ENCODE peak calls at places on chromosomes 5 and 9, in eight cellular contexts. Z, C, E, G, B, N, P and D are unnamed samples.

GRCh38 chr5:72018158-72018803 is 89.0 kb upstream of the MAP1B start:
- DNase-seq in Z (peak), N (peak), B (peak), P (peak), E (peak), C (peak), G (peak), D (peak)

GRCh38 chr5:57824047-57824446 is 341.4 kb upstream of the ACTBL2 start:
- DNase-seq in E (no peak), Z (peak), N (peak), C (no peak), P (no peak), B (peak), G (no peak), D (peak)

GRCh38 chr5:55441954-55442353 is 92.8 kb downstream of the PLPP1 start:
- DNase-seq in E (no peak), B (no peak), P (no peak), N (no peak), C (no peak), G (no peak), Z (no peak), D (peak)

GRCh38 chr5:126542441-126542840 is 52.6 kb downstream of the ALDH7A1 start:
- DNase-seq in Z (no peak), P (no peak), B (no peak), G (no peak), E (peak), C (no peak), N (no peak), D (no peak)

GRCh38 chr5:133358271-133358670 is 254.1 kb downstream of the FSTL4 start:
- DNase-seq in E (no peak), Z (no peak), C (no peak), P (no peak), G (no peak), N (no peak), B (no peak), D (no peak)

GRCh38 chr9:20478780-20479179 is 143.5 kb downstream of the MLLT3 start:
- DNase-seq in B (no peak), Z (no peak), E (no peak), G (no peak), C (no peak), P (peak), N (no peak), D (peak)

GRCh38 chr9:100317706-100318105 is 35.0 kb downstream of the TEX10 start:
- DNase-seq in Z (peak), C (no peak), G (no peak), E (no peak), N (no peak), P (no peak), B (no peak), D (peak)

GRCh38 chr5:35230043-35230611 is at the start of gene PRLR:
- DNase-seq in B (no peak), C (peak), N (no peak), Z (peak), G (no peak), E (no peak), P (peak), D (peak)

GRCh38 chr5:136006767-136007251 is 22.0 kb upstream of the TGFBI start:
- DNase-seq in N (peak), C (no peak), Z (peak), E (no peak), P (no peak), G (no peak), B (peak), D (peak)

GRCh38 chr9:112751059-112751795 is 667 bp downstream of the SNX30 start:
- DNase-seq in B (no peak), G (peak), C (peak), Z (peak), N (peak), E (peak), P (peak), D (peak)

GRCh38 chr5:181222630-181223040 is 446 bp upstream of the TRIM41 start:
- DNase-seq in B (no peak), C (no peak), P (no peak), E (no peak), G (no peak), N (no peak), Z (no peak), D (no peak)

GRCh38 chr5:138354926-138355378 is 2.5 kb downstream of the KDM3B start:
- DNase-seq in G (peak), N (no peak), Z (peak), C (peak), B (no peak), E (peak), P (peak), D (peak)

GRCh38 chr5:72920690-72921089 is 35.2 kb upstream of the FCHO2 start:
- DNase-seq in P (peak), Z (peak), N (no peak), G (no peak), B (peak), E (peak), C (no peak), D (peak)

GRCh38 chr9:26974927-26975326 is 18.7 kb downstream of the IFT74 start:
- DNase-seq in E (no peak), C (no peak), Z (no peak), G (no peak), N (no peak), B (no peak), P (peak), D (no peak)

GRCh38 chr9:115198018-115198417 is 80.1 kb upstream of the TNC start:
- DNase-seq in G (no peak), B (no peak), C (no peak), N (no peak), P (peak), E (no peak), Z (peak), D (peak)

GRCh38 chr5:7078901-7079300 is 317.0 kb upstream of the ADCY2 start:
- DNase-seq in G (no peak), N (no peak), Z (peak), C (peak), B (no peak), P (peak), E (no peak), D (no peak)

GRCh38 chr5:33439905-33440481 is 772 bp upstream of the TARS1 start:
- DNase-seq in G (no peak), E (no peak), N (no peak), C (no peak), B (no peak), P (no peak), Z (peak), D (no peak)

GRCh38 chr9:3468407-3469205 is 57.2 kb downstream of the RFX3 start:
- DNase-seq in G (no peak), B (no peak), C (no peak), Z (no peak), E (no peak), P (no peak), N (no peak), D (no peak)

GRCh38 chr5:113195726-113196125 is 219.1 kb downstream of the DCP2 start:
- DNase-seq in B (no peak), Z (no peak), C (no peak), P (no peak), N (no peak), E (no peak), G (no peak), D (no peak)

GRCh38 chr5:53779541-53779981 is 219.1 kb downstream of the NDUFS4 start:
- DNase-seq in B (no peak), C (no peak), P (peak), Z (peak), N (no peak), E (no peak), G (peak), D (peak)

GRCh38 chr9:126504086-126504976 is 109.4 kb upstream of the LMX1B start:
- DNase-seq in P (no peak), G (no peak), C (no peak), N (no peak), E (no peak), Z (no peak), B (no peak), D (no peak)

GRCh38 chr9:28758346-28758745 is 1185.1 kb upstream of the C9orf72 start:
- DNase-seq in B (no peak), Z (no peak), P (no peak), E (no peak), N (no peak), G (no peak), C (no peak), D (peak)

GRCh38 chr5:159102294-159102934 is 2.7 kb upstream of the EBF1 start:
- DNase-seq in N (no peak), C (no peak), G (no peak), B (no peak), P (no peak), Z (no peak), E (no peak), D (no peak)

GRCh38 chr5:159100022-159100927 is 559 bp upstream of the EBF1 start:
- DNase-seq in N (no peak), B (peak), G (peak), E (peak), C (peak), Z (peak), P (peak), D (peak)

GRCh38 chr5:159100928-159101646 is 1.4 kb upstream of the EBF1 start:
- DNase-seq in P (no peak), G (no peak), N (no peak), C (no peak), Z (no peak), E (no peak), B (no peak), D (no peak)

GRCh38 chr5:159103086-159103485 is 3.4 kb upstream of the EBF1 start:
- DNase-seq in B (no peak), C (no peak), N (no peak), P (no peak), G (no peak), E (no peak), Z (no peak), D (no peak)

DNA sequence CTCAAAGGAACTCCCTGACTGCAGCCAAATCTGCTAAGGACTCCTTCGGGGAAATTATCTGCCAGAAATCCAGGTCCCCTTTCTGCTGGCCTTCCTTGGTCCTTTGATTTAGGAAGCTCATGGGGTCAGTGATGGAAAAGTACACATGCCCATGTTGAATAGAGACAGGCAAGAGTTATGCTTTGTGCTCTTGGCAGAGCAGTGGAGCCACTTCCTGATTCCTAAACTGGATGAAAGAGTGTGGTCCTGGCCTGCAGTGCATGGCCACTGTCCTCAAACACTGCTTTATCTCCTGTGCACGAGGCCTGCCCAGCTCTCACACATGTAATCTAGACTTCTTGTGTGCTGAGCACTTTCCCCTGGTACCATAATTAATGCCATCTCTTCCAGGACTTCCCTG is 2.0 kb upstream of the EBF1 start:
- DNase-seq in Z (no peak), E (no peak), C (no peak), B (no peak), N (no peak), G (no peak), P (no peak), D (no peak)
- H3K4me3 ChIP-seq in Z (no peak), E (no peak), C (peak), B (no peak), N (no peak), G (no peak), P (no peak), D (no peak)

DNA sequence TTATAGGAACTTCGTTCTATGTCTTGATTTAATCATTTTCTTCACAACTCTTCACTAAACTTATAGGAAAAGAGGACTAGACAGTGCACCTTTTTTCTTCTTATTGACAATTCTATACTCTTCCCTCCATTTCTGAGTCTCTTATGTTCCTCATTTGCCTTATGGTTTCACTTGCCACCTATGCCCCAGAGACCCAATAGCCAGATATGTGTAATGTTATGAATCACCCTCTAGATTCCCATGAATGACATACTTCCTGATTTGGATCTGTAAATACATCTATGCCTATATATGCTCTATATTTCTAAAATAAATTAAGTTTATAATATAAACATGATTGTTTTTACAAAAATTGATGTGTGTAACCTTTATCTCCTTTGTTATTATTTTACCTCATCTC is 514.1 kb upstream of the MEF2C start:
- DNase-seq in B (no peak), G (no peak), P (no peak), N (no peak), E (no peak), Z (peak), C (no peak), D (peak)
- H2AFZ ChIP-seq in B (no peak), G (no peak), P (no peak), N (peak), E (peak), Z (peak), C (no peak), D (no peak)

DNA sequence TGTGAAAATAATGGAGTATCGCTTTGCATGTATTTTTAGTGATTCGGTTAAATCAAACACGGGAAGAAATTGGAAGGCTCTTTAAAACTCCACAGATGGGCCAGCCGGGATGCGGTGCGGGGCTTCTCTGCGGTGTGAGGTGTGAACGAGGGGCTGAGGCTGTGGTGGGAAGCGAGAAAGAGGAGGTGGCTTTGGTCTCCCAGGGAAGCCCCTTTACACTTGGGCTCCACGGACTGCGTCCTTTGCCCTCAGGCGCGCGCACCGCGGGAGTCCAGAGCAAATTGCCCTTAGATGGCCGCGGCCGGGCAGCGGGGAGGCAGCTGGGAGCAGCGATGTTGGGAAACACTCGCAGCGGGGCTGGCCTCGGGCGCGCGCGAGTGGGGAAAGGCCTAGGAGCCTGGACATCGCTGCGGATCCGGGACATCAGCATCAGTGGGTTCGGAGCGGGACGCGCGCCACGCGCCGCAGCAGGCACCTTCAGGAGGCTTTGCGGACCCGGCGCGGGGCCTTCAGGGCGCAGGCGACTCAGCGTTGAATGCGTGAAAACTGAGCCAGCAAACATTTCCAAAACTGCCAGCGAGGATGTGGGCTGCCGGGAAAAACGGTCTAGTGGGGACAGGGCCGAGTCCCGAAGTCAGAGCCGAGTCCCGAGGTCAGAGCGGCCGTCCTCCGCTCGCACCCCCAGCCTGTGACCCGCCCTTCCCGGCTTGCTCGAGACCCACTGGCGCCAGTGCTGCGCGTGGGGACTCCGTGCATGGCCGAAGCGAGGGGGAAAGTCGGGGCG is 6.5 kb downstream of the IRX1 start:
- DNase-seq in G (no peak), B (no peak), Z (no peak), P (peak), N (no peak), E (no peak), C (no peak), D (peak)
- TF ChIP-seq EZH2 in G (no peak), B (no peak), Z (no peak), P (peak), N (no peak), E (no peak), C (peak), D (no peak)

DNA sequence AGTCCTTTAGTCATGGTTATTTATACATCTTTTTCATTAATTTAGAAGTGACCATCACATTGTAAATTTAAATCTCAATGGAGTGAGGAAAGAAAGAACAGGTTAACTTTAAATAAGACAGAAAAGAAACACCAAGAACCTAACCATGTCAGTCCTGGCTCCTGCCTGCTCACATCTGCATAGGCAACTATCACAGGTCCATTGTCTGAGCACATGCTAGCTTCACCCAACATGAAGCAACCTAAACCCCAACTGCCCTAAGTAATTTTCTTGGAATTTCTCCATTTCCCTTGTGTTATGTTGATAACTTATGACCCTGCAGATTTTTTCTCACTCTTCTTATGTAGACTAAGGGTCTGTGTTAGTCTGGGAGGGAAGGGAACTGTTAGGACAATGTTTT is 2205.9 kb upstream of the ACO1 start:
- DNase-seq in B (no peak), C (no peak), E (no peak), N (no peak), G (no peak), P (no peak), Z (no peak), D (no peak)
- H3K4me3 ChIP-seq in B (no peak), C (no peak), E (no peak), N (no peak), G (no peak), P (no peak), Z (no peak), D (no peak)